ENCODE peak calls at places on chromosome 22, in ten cellular contexts. One of them, this sample, is unnamed.

GRCh38 chr22:48477031-48477721 is 1350.5 kb downstream of the BRD1 start:
- DNase-seq in BJ: no peak
- DNase-seq in fibroblast of pulmonary artery: no peak
- DNase-seq in fibroblast of lung: no peak
- DNase-seq in neural progenitor cell: no peak
- DNase-seq in fibroblast of villous mesenchyme: no peak
- DNase-seq in HL-60: no peak
- DNase-seq in astrocyte: no peak
- DNase-seq in GM20000: no peak
- DNase-seq in GM12865: no peak
- DNase-seq in this sample: no peak

GRCh38 chr22:31605851-31606585 is 56.0 kb downstream of the PISD start:
- DNase-seq in astrocyte: no peak
- DNase-seq in fibroblast of pulmonary artery: no peak
- DNase-seq in GM20000: no peak
- DNase-seq in BJ: no peak
- DNase-seq in fibroblast of villous mesenchyme: no peak
- DNase-seq in HL-60: no peak
- DNase-seq in fibroblast of lung: no peak
- DNase-seq in neural progenitor cell: no peak
- DNase-seq in GM12865: no peak
- DNase-seq in this sample: no peak

GRCh38 chr22:18965526-18966421 is 29.7 kb upstream of the PRODH start:
- DNase-seq in fibroblast of pulmonary artery: no peak
- DNase-seq in BJ: no peak
- DNase-seq in fibroblast of lung: no peak
- DNase-seq in astrocyte: no peak
- DNase-seq in neural progenitor cell: no peak
- DNase-seq in GM20000: no peak
- DNase-seq in HL-60: no peak
- DNase-seq in fibroblast of villous mesenchyme: no peak
- DNase-seq in GM12865: no peak
- DNase-seq in this sample: no peak

GRCh38 chr22:37202706-37203105 is 9.6 kb downstream of the SSTR3 start:
- DNase-seq in HL-60: no peak
- DNase-seq in fibroblast of lung: no peak
- DNase-seq in GM20000: no peak
- DNase-seq in fibroblast of pulmonary artery: no peak
- DNase-seq in fibroblast of villous mesenchyme: no peak
- DNase-seq in astrocyte: no peak
- DNase-seq in neural progenitor cell: no peak
- DNase-seq in BJ: no peak
- DNase-seq in GM12865: no peak
- DNase-seq in this sample: no peak

GRCh38 chr22:50266994-50267393 is 3.2 kb downstream of the MAPK11 start:
- DNase-seq in HL-60: no peak
- DNase-seq in neural progenitor cell: no peak
- DNase-seq in BJ: no peak
- DNase-seq in fibroblast of pulmonary artery: no peak
- DNase-seq in GM20000: no peak
- DNase-seq in fibroblast of villous mesenchyme: no peak
- DNase-seq in astrocyte: no peak
- DNase-seq in fibroblast of lung: no peak
- DNase-seq in GM12865: no peak
- DNase-seq in this sample: no peak

GRCh38 chr22:25722223-25723015 is 19.6 kb upstream of the MYO18B start:
- DNase-seq in fibroblast of pulmonary artery: no peak
- DNase-seq in HL-60: no peak
- DNase-seq in GM12865: no peak
- DNase-seq in astrocyte: no peak
- DNase-seq in fibroblast of villous mesenchyme: peak; percentile 20
- DNase-seq in BJ: no peak
- DNase-seq in fibroblast of lung: no peak
- DNase-seq in neural progenitor cell: no peak
- DNase-seq in GM20000: no peak
- DNase-seq in this sample: no peak

GRCh38 chr22:26501996-26502395 is 10.3 kb downstream of the TFIP11 start:
- DNase-seq in fibroblast of villous mesenchyme: no peak
- DNase-seq in BJ: no peak
- DNase-seq in fibroblast of pulmonary artery: no peak
- DNase-seq in neural progenitor cell: no peak
- DNase-seq in astrocyte: no peak
- DNase-seq in GM12865: no peak
- DNase-seq in fibroblast of lung: no peak
- DNase-seq in HL-60: no peak
- DNase-seq in GM20000: no peak
- DNase-seq in this sample: no peak

GRCh38 chr22:26182723-26183122 is 13.5 kb downstream of the SEZ6L start:
- DNase-seq in HL-60: no peak
- DNase-seq in fibroblast of villous mesenchyme: no peak
- DNase-seq in neural progenitor cell: peak; percentile 11
- DNase-seq in fibroblast of lung: no peak
- DNase-seq in GM20000: no peak
- DNase-seq in GM12865: no peak
- DNase-seq in fibroblast of pulmonary artery: no peak
- DNase-seq in astrocyte: no peak
- DNase-seq in BJ: no peak
- DNase-seq in this sample: no peak

GRCh38 chr22:46086577-46087335 is 63.6 kb upstream of the PPARA start:
- DNase-seq in BJ: no peak
- DNase-seq in fibroblast of villous mesenchyme: peak; percentile 85
- DNase-seq in fibroblast of lung: no peak
- DNase-seq in GM20000: no peak
- DNase-seq in HL-60: no peak
- DNase-seq in GM12865: no peak
- DNase-seq in neural progenitor cell: no peak
- DNase-seq in fibroblast of pulmonary artery: no peak
- DNase-seq in astrocyte: peak; percentile 73
- DNase-seq in this sample: no peak

GRCh38 chr22:26452236-26453016 is 23.4 kb downstream of the ASPHD2 start:
- DNase-seq in fibroblast of lung: no peak
- DNase-seq in HL-60: no peak
- DNase-seq in fibroblast of villous mesenchyme: no peak
- DNase-seq in GM12865: no peak
- DNase-seq in BJ: no peak
- DNase-seq in astrocyte: no peak
- DNase-seq in neural progenitor cell: no peak
- DNase-seq in fibroblast of pulmonary artery: no peak
- DNase-seq in GM20000: no peak
- DNase-seq in this sample: no peak

GRCh38 chr22:22702159-22702873 is 57.9 kb downstream of the GGTLC2 start:
- DNase-seq in BJ: no peak
- DNase-seq in GM12865: no peak
- DNase-seq in fibroblast of pulmonary artery: no peak
- DNase-seq in GM20000: no peak
- DNase-seq in HL-60: no peak
- DNase-seq in astrocyte: no peak
- DNase-seq in fibroblast of lung: no peak
- DNase-seq in fibroblast of villous mesenchyme: no peak
- DNase-seq in neural progenitor cell: peak; percentile 34
- DNase-seq in this sample: no peak
- TF ChIP-seq CTCF in BJ: peak; percentile 9
- TF ChIP-seq CTCF in GM12865: peak; percentile 38
- TF ChIP-seq CTCF in fibroblast of pulmonary artery: peak; percentile 48
- TF ChIP-seq CTCF in GM20000: peak; percentile 63
- TF ChIP-seq CTCF in HL-60: peak; percentile 41
- TF ChIP-seq CTCF in astrocyte: no peak
- TF ChIP-seq CTCF in fibroblast of lung: peak; percentile 19
- TF ChIP-seq CTCF in fibroblast of villous mesenchyme: peak; percentile 30
- TF ChIP-seq CTCF in neural progenitor cell: peak; percentile 55
- TF ChIP-seq CTCF in this sample: peak; percentile 12

DNA sequence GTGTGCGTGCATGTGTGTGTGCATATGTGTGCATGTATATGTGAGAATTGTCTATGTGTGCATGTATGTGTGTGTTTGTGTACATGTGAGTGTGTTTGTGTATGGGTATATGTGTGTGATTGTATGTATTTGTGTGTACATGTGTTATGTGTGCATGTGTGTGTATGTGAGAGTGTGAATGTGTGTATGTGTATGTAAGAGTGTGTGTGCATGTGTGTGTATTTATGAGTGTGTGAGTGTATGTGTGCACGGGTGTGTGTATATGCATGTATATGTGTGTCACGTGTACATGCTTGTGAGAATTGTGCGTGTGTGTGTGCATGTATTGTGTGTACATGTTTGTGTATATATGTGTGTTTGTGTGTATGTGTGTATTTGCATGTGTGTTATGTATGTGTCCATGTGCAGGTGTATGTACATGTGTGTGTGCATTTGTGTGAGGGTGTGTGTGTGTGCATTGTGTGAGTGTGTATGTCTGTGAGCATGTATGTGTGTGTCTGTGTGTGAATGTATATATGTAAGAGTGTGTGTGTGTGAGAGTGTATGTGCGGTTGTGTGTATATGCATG is 16.0 kb downstream of the MB start:
- DNase-seq in HL-60: no peak
- DNase-seq in neural progenitor cell: no peak
- DNase-seq in BJ: no peak
- DNase-seq in GM12865: no peak
- DNase-seq in astrocyte: no peak
- DNase-seq in fibroblast of lung: no peak
- DNase-seq in GM20000: no peak
- DNase-seq in fibroblast of villous mesenchyme: no peak
- DNase-seq in fibroblast of pulmonary artery: no peak
- DNase-seq in this sample: no peak
- TF ChIP-seq CTCF in HL-60: no peak
- TF ChIP-seq CTCF in neural progenitor cell: no peak
- TF ChIP-seq CTCF in BJ: no peak
- TF ChIP-seq CTCF in GM12865: no peak
- TF ChIP-seq CTCF in astrocyte: no peak
- TF ChIP-seq CTCF in fibroblast of lung: no peak
- TF ChIP-seq CTCF in GM20000: no peak
- TF ChIP-seq CTCF in fibroblast of villous mesenchyme: no peak
- TF ChIP-seq CTCF in fibroblast of pulmonary artery: no peak
- TF ChIP-seq CTCF in this sample: no peak

DNA sequence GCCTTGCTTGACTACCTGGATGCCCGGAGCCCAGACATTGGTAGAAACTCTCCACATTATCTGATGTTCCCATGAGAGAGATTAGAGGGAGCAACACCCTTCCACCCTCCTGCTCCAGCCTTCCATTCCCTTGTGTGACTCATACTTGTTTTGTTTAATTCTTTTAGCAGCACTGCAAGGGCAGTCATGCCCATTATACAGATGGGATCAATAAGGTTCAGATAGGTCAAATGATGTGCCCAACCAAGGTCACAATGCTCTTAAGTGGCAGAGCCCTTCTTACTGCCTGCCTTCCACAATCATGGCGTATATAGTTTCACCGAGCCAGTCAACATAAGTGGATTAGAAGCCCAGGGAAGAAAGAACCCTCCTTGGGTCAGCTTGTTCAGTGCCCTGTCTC is 6.6 kb upstream of the CCDC134 start:
- DNase-seq in fibroblast of lung: no peak
- DNase-seq in GM20000: no peak
- DNase-seq in neural progenitor cell: no peak
- DNase-seq in HL-60: no peak
- DNase-seq in BJ: no peak
- DNase-seq in fibroblast of pulmonary artery: no peak
- DNase-seq in GM12865: no peak
- DNase-seq in astrocyte: no peak
- DNase-seq in fibroblast of villous mesenchyme: no peak
- DNase-seq in this sample: no peak
- TF ChIP-seq CTCF in fibroblast of lung: no peak
- TF ChIP-seq CTCF in GM20000: no peak
- TF ChIP-seq CTCF in neural progenitor cell: no peak
- TF ChIP-seq CTCF in HL-60: no peak
- TF ChIP-seq CTCF in BJ: no peak
- TF ChIP-seq CTCF in fibroblast of pulmonary artery: no peak
- TF ChIP-seq CTCF in GM12865: no peak
- TF ChIP-seq CTCF in astrocyte: no peak
- TF ChIP-seq CTCF in fibroblast of villous mesenchyme: no peak
- TF ChIP-seq CTCF in this sample: no peak

DNA sequence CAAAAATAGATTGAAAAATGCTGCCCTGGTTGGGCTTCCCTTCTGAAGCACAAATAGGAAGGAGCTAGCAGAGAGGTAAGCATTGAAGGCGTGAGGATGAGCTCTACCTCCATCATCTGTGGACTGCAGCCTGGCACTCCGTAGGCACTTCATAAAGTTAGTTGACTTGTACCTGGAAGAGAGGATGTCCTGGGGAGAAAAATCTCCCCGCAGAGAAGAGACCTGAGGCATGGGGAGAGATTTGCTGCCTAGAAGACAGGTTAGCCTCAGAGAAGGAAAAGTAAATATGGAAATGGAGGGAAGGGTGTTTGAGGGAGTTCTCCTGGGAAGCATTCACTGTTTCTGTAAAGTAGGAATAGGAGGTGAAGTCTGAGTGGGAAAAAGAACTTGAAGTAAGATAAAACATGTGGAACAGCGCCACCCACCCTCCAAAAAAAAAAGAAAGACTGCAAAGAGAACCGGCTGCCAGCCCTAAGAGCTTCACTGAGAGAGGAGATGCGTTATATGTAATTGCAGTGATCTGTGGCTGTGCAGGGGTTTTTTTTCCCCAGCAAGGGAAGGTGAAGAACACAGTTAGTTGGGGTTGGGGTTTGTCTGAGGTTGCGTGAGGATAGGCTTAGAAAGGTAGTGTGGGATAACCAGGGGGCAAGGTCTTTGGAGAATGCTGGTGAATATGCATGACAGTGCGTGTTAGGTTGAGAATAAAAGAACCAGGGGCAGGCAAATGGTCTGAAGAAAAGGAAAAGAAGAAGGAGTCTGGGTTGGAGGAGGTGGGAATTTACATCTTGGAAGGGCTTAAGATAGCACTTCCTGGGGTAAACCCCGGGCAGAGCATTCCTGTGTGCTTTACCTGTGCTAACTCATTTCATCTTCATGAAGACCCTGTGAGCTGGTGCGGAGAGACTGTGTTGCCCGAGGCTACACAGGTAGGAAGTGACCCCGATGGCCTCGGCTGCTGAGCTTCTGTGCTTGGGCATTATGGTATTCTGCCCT is 16.0 kb downstream of the TNRC6B start:
- DNase-seq in GM12865: no peak
- DNase-seq in astrocyte: no peak
- DNase-seq in fibroblast of pulmonary artery: peak; percentile 58
- DNase-seq in neural progenitor cell: peak; percentile 55
- DNase-seq in GM20000: no peak
- DNase-seq in fibroblast of villous mesenchyme: peak; percentile 56
- DNase-seq in BJ: no peak
- DNase-seq in fibroblast of lung: peak; percentile 62
- DNase-seq in HL-60: no peak
- DNase-seq in this sample: no peak
- TF ChIP-seq CTCF in GM12865: peak; percentile 2
- TF ChIP-seq CTCF in astrocyte: peak; percentile 32
- TF ChIP-seq CTCF in fibroblast of pulmonary artery: peak; percentile 43
- TF ChIP-seq CTCF in neural progenitor cell: peak; percentile 60
- TF ChIP-seq CTCF in GM20000: no peak
- TF ChIP-seq CTCF in fibroblast of villous mesenchyme: peak; percentile 47
- TF ChIP-seq CTCF in BJ: peak; percentile 42
- TF ChIP-seq CTCF in fibroblast of lung: peak; percentile 48
- TF ChIP-seq CTCF in HL-60: peak; percentile 3
- TF ChIP-seq CTCF in this sample: peak; percentile 41

DNA sequence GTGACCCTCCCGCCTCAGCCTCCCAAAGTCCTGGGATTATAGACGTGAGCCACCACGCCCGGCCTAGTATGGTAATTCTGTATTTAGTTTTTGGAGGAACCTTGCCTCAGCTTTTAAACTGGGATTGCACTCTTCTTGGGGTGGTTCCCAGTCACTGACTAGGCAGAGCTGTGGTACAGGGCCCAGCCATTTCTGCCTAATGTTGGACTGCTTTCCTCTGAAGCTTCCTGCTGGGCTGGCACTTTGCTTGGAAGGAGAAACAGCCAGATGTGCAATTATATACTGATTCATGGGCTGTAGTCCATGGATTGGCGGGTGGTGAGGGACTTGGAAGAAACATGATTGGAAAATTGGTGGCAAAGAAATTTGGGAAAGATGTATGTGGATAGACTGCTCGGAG is 17.6 kb upstream of the MCHR1 start:
- DNase-seq in astrocyte: no peak
- DNase-seq in GM12865: no peak
- DNase-seq in GM20000: no peak
- DNase-seq in neural progenitor cell: no peak
- DNase-seq in fibroblast of villous mesenchyme: no peak
- DNase-seq in fibroblast of lung: no peak
- DNase-seq in BJ: no peak
- DNase-seq in HL-60: no peak
- DNase-seq in fibroblast of pulmonary artery: no peak
- DNase-seq in this sample: no peak
- TF ChIP-seq CTCF in astrocyte: no peak
- TF ChIP-seq CTCF in GM12865: no peak
- TF ChIP-seq CTCF in GM20000: no peak
- TF ChIP-seq CTCF in neural progenitor cell: no peak
- TF ChIP-seq CTCF in fibroblast of villous mesenchyme: no peak
- TF ChIP-seq CTCF in fibroblast of lung: no peak
- TF ChIP-seq CTCF in BJ: no peak
- TF ChIP-seq CTCF in HL-60: no peak
- TF ChIP-seq CTCF in fibroblast of pulmonary artery: no peak
- TF ChIP-seq CTCF in this sample: no peak